ENCODE peak calls at places on chromosomes 11 and 22, in six cellular contexts. T, S, K, G, U and H are unnamed samples.

GRCh38 chr11:67006029-67006884 is 16.7 kb upstream of the SYT12 start:
- DNase-seq in K (peak; percentile 80), U (peak; percentile 52), G (no peak), S (peak; percentile 92), T (peak; percentile 61), H (peak; percentile 62)

GRCh38 chr11:132106336-132106982 is 736.0 kb downstream of the NTM start:
- DNase-seq in S (no peak), G (no peak), K (no peak), T (no peak), U (no peak), H (no peak)

GRCh38 chr11:44043157-44043556 is 4.6 kb upstream of the ACCSL start:
- DNase-seq in K (no peak), T (no peak), S (no peak), G (no peak), U (no peak), H (no peak)

GRCh38 chr11:65606876-65607613 is 7.0 kb downstream of the MAP3K11 start:
- DNase-seq in U (no peak), T (peak; percentile 100), G (no peak), K (peak; percentile 94), S (peak; percentile 79), H (peak; percentile 89)

GRCh38 chr22:24117942-24118341 is 63.3 kb upstream of the SUSD2 start:
- DNase-seq in S (peak; percentile 25), K (peak; percentile 59), T (peak; percentile 45), G (no peak), U (no peak), H (no peak)

GRCh38 chr11:33685061-33685460 is 15.6 kb downstream of the C11orf91 start:
- DNase-seq in T (no peak), K (no peak), S (no peak), U (no peak), G (no peak), H (no peak)

GRCh38 chr11:78417175-78417887 is at the start of gene GAB2:
- DNase-seq in T (no peak), S (no peak), K (peak; percentile 72), G (no peak), U (no peak), H (no peak)

GRCh38 chr22:41096391-41096790 is 4.0 kb downstream of the EP300 start:
- DNase-seq in K (no peak), U (no peak), S (no peak), T (no peak), G (no peak), H (no peak)

GRCh38 chr22:39664485-39665200 is 94.1 kb downstream of the CACNA1I start:
- DNase-seq in S (peak; percentile 98), K (peak; percentile 90), T (peak; percentile 49), U (no peak), G (no peak), H (no peak)

GRCh38 chr11:34585304-34585869 is 35.5 kb upstream of the EHF start:
- DNase-seq in K (no peak), G (no peak), U (no peak), T (no peak), S (no peak), H (no peak)

GRCh38 chr11:2380807-2381350 is 3.8 kb downstream of the CD81 start:
- DNase-seq in U (no peak), G (peak; percentile 55), K (no peak), T (no peak), S (no peak), H (no peak)

GRCh38 chr22:48925450-48925849 is 902.2 kb downstream of the BRD1 start:
- DNase-seq in T (no peak), S (no peak), K (no peak), U (no peak), G (no peak), H (no peak)

GRCh38 chr11:69978841-69979614 is 99.1 kb upstream of the ANO1 start:
- DNase-seq in G (no peak), T (no peak), S (no peak), K (no peak), U (no peak), H (no peak)

GRCh38 chr11:106917973-106918372 is 100.3 kb downstream of the GUCY1A2 start:
- DNase-seq in U (peak; percentile 1), G (no peak), S (peak; percentile 40), K (peak; percentile 74), T (peak; percentile 23), H (peak; percentile 18)

GRCh38 chr11:28098257-28098656 is 9.7 kb downstream of the KIF18A start:
- DNase-seq in K (no peak), T (no peak), G (no peak), S (no peak), U (no peak), H (no peak)

GRCh38 chr11:120137611-120138521 is at the start of gene TRIM29:
- DNase-seq in S (no peak), G (no peak), K (peak; percentile 59), T (peak; percentile 35), U (no peak), H (no peak)

GRCh38 chr11:2725367-2726300 is 25.8 kb upstream of the KCNQ1OT1 start:
- DNase-seq in K (no peak), U (peak; percentile 79), S (peak; percentile 50), G (no peak), T (no peak), H (no peak)

GRCh38 chr22:48677621-48678020 is 1150.1 kb downstream of the BRD1 start:
- DNase-seq in U (no peak), G (no peak), T (no peak), S (no peak), K (no peak), H (no peak)

GRCh38 chr11:2498750-2499149 is 53.9 kb downstream of the KCNQ1 start:
- DNase-seq in U (no peak), G (no peak), T (no peak), K (no peak), S (no peak), H (no peak)

GRCh38 chr11:44973634-44974401 is 23.1 kb upstream of the TP53I11 start:
- DNase-seq in T (no peak), G (no peak), S (no peak), K (no peak), U (no peak), H (no peak)

GRCh38 chr11:95134491-95134890 is 44.8 kb downstream of the ENDOD1 start:
- DNase-seq in T (no peak), K (no peak), G (no peak), S (no peak), U (no peak), H (no peak)

GRCh38 chr11:65429069-65429681 is 6.6 kb downstream of the NEAT1 start:
- DNase-seq in U (no peak), T (no peak), G (no peak), K (no peak), S (no peak), H (no peak)

GRCh38 chr11:33942954-33943353 is 51.1 kb upstream of the LMO2 start:
- DNase-seq in K (no peak), G (peak; percentile 73), S (no peak), U (no peak), T (no peak), H (peak; percentile 3)

GRCh38 chr11:45167283-45167682 is 20.8 kb downstream of the PRDM11 start:
- DNase-seq in K (no peak), T (no peak), U (no peak), S (no peak), G (no peak), H (no peak)

GRCh38 chr11:8608646-8609045 is 14.6 kb upstream of the STK33 start:
- DNase-seq in K (no peak), S (no peak), G (no peak), T (no peak), U (no peak), H (no peak)

DNA sequence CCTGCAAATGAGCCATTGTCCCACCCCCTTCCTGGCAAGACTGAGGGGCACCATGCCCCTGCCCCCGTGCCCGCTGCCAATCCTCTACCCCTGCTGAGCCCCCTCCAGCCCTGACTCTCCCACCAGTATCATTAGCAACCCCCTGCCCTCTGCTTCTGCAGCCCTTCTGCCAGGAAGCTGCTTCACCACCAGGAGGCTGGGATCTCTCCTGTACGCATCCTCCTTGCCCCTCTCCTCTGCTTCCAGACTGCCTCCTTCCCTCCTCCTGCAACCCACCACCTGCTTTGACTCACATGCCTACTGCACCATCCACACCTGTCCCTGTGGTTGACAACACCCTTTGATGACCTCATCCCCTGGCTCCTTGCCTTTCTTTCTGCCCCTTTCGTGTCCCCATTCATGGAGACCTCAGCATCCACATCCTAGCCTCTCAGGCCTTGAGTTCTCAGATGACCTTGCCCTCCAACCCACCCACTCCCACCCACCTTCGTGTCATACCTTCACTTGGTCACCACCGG is 13.4 kb upstream of the PNPLA3 start:
- DNase-seq in G (no peak), K (no peak), S (no peak), U (no peak), T (no peak), H (no peak)
- H2AFZ ChIP-seq in G (no peak overlapping the region), K (no peak overlapping the region), S (no peak overlapping the region), U (no peak overlapping the region), T (no peak overlapping the region), H (no peak overlapping the region)

GRCh38 chr22:23037429-23038333 is 32.6 kb upstream of the GNAZ start:
- DNase-seq in T (no peak), S (peak; percentile 54), G (no peak), U (no peak), K (no peak), H (no peak)
- TF ChIP-seq YY1 in T (no peak), S (no peak), G (no peak), U (no peak), K (no peak), H (no peak)

GRCh38 chr11:36763187-36763586 is 165.2 kb upstream of the RAG2 start:
- DNase-seq in G (no peak), U (no peak), S (no peak), K (no peak), T (peak; percentile 51), H (no peak)
- H2AFZ ChIP-seq in G (peak overlapping the region; percentile 28), U (no peak overlapping the region), S (no peak overlapping the region), K (no peak overlapping the region), T (no peak overlapping the region), H (no peak overlapping the region)

DNA sequence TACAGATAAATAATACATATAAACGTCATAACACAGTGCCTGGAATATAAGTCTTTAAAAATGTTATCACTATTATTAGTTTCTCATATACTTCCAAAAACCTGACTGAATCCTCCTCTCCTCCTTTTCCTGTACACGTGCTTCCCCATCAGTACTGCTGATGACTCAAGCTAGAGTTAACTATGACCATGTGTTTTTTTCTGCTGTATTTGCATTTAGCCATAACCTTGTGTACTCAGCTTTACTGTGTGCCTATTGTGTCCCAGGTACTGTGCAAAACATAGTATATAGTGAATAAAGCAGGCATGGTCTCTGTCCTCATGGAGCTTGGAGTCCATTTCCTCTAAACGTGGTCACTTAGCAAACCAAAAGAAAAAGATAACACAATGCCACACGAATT is 56.5 kb upstream of the ARHGAP32 start:
- DNase-seq in G (no peak), U (peak; percentile 77), K (no peak), S (no peak), T (no peak), H (no peak)
- TF ChIP-seq YY1 in G (no peak), U (no peak), K (no peak), S (no peak), T (no peak), H (no peak)

DNA sequence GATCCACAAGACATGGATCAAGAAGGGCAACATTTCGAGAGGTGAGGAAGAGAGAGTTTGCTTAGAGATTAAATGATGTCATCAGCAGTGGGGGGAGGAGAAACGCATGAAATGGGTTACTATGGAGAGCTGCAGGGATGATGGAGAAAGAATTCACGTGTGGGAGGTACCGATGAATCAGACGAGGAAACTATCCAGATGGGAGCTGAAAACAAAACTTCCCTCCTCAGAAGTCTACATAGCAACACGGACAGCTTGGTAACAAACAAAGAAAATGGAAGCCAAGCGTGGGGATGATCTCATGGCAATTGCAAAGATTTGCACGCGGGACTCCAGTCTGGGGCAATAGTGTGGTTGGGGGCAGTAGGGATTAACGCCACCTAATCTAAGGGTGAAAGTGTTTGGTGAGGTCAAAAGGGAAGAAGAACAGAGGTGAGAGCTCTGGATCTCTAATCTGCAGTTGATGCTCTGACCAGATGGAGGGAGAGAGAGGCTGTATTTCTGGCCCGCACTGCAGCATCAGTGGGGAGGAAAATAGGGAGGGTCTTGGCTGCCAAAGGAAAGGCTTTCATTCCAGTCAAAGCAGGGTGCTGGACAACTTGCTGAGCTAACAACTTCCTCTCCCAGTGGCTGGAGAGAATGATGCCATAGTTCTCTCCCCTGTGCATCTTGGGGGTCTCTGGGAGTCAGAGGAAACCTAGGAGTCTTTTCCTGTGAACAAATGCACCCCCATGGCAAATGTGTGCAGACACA is 43.4 kb upstream of the CSNK2A3 start:
- DNase-seq in K (no peak), T (no peak), G (no peak), U (no peak), S (no peak), H (no peak)
- H2AFZ ChIP-seq in K (no peak overlapping the region), T (no peak overlapping the region), G (no peak overlapping the region), U (no peak overlapping the region), S (no peak overlapping the region), H (no peak overlapping the region)